ENCODE peak calls at places on chromosome 18, in ten cellular contexts. F is right atrium auricular region; E is pancreas; R is CD4-positive, alpha-beta T cell; W is iPS DF 6.9; K is naive thymus-derived CD4-positive, alpha-beta T cell; Z is transverse colon; V is adipocyte; P is IMR-90; N is stomach. X is an unnamed sample.

GRCh38 chr18:45324489-45325111 is 290.7 kb upstream of the SLC14A2 start:
- DNase-seq in W (no peak), E (peak; percentile 29), R (no peak), F (peak; percentile 89), Z (peak; percentile 20), K (no peak), P (peak; percentile 8), V (peak; percentile 97), N (no peak), X (no peak)

GRCh38 chr18:48539406-48540328 is 836 bp downstream of the CTIF start:
- DNase-seq in R (peak; percentile 42), K (peak; percentile 23), V (peak; percentile 76), P (peak; percentile 59), W (no peak), N (peak; percentile 32), F (peak; percentile 65), Z (peak; percentile 45), E (peak; percentile 27), X (peak; percentile 42)

GRCh38 chr18:48922801-48923730 is 27.7 kb downstream of the SMAD7 start:
- DNase-seq in V (peak; percentile 87), P (peak; percentile 82), F (no peak), Z (peak; percentile 79), E (no peak), R (no peak), W (no peak), K (no peak), N (peak; percentile 58), X (no peak)

GRCh38 chr18:57859314-57859713 is 56.2 kb upstream of the ATP8B1 start:
- DNase-seq in R (no peak), V (peak; percentile 19), K (no peak), P (no peak), F (no peak), W (peak; percentile 2), Z (peak; percentile 39), N (no peak), E (no peak), X (no peak)

GRCh38 chr18:46569211-46569610 is 87.8 kb downstream of the LOXHD1 start:
- DNase-seq in P (no peak), W (no peak), E (no peak), N (no peak), F (no peak), K (no peak), R (no peak), V (no peak), Z (no peak), X (no peak)

GRCh38 chr18:31581498-31582197 is 10.0 kb upstream of the TTR start:
- DNase-seq in P (peak; percentile 18), W (no peak), V (no peak), Z (no peak), E (no peak), F (no peak), R (no peak), K (no peak), N (no peak), X (no peak)

GRCh38 chr18:57469884-57470283 is 34.7 kb downstream of the ONECUT2 start:
- DNase-seq in N (no peak), W (no peak), F (no peak), P (no peak), E (no peak), V (no peak), Z (peak; percentile 60), R (no peak), K (no peak), X (no peak)

GRCh38 chr18:8776013-8776515 is 70.7 kb downstream of the MTCL1 start:
- DNase-seq in Z (no peak), N (no peak), K (no peak), E (no peak), W (no peak), F (no peak), V (no peak), R (no peak), P (no peak), X (no peak)

GRCh38 chr18:60691061-60691460 is 318.5 kb upstream of the MC4R start:
- DNase-seq in Z (no peak), R (no peak), W (no peak), N (no peak), V (no peak), F (no peak), P (no peak), E (no peak), K (no peak), X (no peak)

GRCh38 chr18:66873899-66874298 is 270.0 kb upstream of the CDH19 start:
- DNase-seq in V (no peak), P (no peak), F (no peak), E (no peak), R (no peak), W (no peak), Z (no peak), K (no peak), N (no peak), X (no peak)

DNA sequence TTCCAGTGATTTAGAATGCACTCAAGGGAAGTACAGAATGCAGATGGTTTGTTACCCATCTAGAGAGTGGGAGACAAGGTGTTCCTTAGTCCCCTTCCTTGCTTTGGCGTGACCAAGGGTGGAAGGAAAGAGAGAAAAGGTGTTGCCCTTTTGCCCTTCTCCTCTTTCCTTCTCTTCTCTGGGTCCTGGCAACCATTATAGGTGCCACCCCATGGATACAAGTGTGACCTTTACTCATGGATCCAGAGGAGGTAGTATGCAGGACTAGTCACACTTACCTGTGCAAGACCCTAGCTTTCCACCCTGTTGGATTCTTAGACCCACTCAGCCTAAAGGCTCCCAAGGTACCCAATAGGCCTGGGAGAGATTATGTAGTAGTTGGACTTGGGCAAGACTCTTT is 11.6 kb upstream of the RBFA start:
- DNase-seq in P (peak; percentile 24), K (peak; percentile 9), W (no peak), R (no peak), Z (no peak), N (no peak), E (no peak), F (no peak), V (peak; percentile 44), X (no peak)
- H3K9me3 ChIP-seq in P (peaks cover 53% of the 10 kb centered on the region), K (peaks cover 17% of the 10 kb centered on the region), W (peaks cover 9% of the 10 kb centered on the region), R (peaks cover 86% of the 10 kb centered on the region), Z (peaks cover 87% of the 10 kb centered on the region), N (peaks cover 96% of the 10 kb centered on the region), E (peaks cover 7% of the 10 kb centered on the region), F (peaks cover 36% of the 10 kb centered on the region), V (peaks cover 50% of the 10 kb centered on the region), X (peaks cover 7% of the 10 kb centered on the region)

GRCh38 chr18:80200932-80201672 is 46.2 kb downstream of the PARD6G start:
- DNase-seq in V (no peak), P (no peak), F (peak; percentile 47), K (no peak), W (no peak), E (no peak), N (no peak), Z (no peak), R (no peak), X (no peak)

GRCh38 chr18:80204142-80204541 is 43.2 kb downstream of the PARD6G start:
- DNase-seq in Z (no peak), F (no peak), R (no peak), P (no peak), E (no peak), K (no peak), V (no peak), N (no peak), W (no peak), X (no peak)

GRCh38 chr18:80201739-80202138 is 45.6 kb downstream of the PARD6G start:
- DNase-seq in N (no peak), V (no peak), E (no peak), Z (no peak), W (no peak), F (peak; percentile 40), R (no peak), K (no peak), P (no peak), X (no peak)

GRCh38 chr18:80202264-80202998 is 44.9 kb downstream of the PARD6G start:
- DNase-seq in W (no peak), P (no peak), R (no peak), E (no peak), N (no peak), F (peak; percentile 16), Z (no peak), K (no peak), V (no peak), X (no peak)

DNA sequence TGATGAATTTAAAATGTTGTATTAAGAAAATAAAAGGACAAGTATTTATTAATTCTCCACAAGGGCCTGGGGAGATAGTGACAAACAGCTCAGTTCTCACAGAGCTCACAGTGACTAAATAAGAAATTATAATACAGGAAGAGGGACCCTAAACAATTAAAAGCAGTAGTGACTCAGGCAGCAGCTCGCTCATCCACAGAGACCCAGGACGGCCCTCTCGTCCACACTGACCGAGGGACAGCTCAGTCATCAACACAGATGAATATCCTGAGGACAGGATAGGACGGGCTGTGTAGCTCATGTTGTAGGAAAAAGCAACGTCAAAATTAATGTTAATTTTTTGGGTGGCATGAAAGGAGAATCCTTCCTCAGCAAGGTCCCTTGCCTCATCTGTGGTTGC is 44.1 kb downstream of the PARD6G start:
- DNase-seq in N (no peak), W (no peak), E (no peak), P (no peak), R (no peak), Z (no peak), V (no peak), F (peak; percentile 26), K (no peak), X (no peak)
- H3K9me3 ChIP-seq in N (no peaks in the 10 kb centered on the region), W (no peaks in the 10 kb centered on the region), E (no peaks in the 10 kb centered on the region), P (no peaks in the 10 kb centered on the region), R (no peaks in the 10 kb centered on the region), Z (no peaks in the 10 kb centered on the region), V (no peaks in the 10 kb centered on the region), F (no peaks in the 10 kb centered on the region), K (no peaks in the 10 kb centered on the region), X (no peaks in the 10 kb centered on the region)

GRCh38 chr18:21597616-21598015 is 2.9 kb downstream of the ESCO1 start:
- DNase-seq in N (no peak), K (no peak), W (no peak), Z (no peak), E (no peak), P (no peak), F (no peak), R (no peak), V (no peak), X (no peak)
- H3K9me3 ChIP-seq in N (no peaks in the 10 kb centered on the region), K (no peaks in the 10 kb centered on the region), W (no peaks in the 10 kb centered on the region), Z (no peaks in the 10 kb centered on the region), E (no peaks in the 10 kb centered on the region), P (no peaks in the 10 kb centered on the region), F (no peaks in the 10 kb centered on the region), R (no peaks in the 10 kb centered on the region), V (no peaks in the 10 kb centered on the region), X (no peaks in the 10 kb centered on the region)

GRCh38 chr18:79903071-79903635 is 48.3 kb downstream of the SLC66A2 start:
- DNase-seq in E (no peak), F (peak; percentile 53), Z (peak; percentile 7), R (no peak), W (no peak), P (no peak), N (no peak), K (no peak), V (no peak), X (no peak)

GRCh38 chr18:79902640-79903039 is 48.8 kb downstream of the SLC66A2 start:
- DNase-seq in W (no peak), F (peak; percentile 46), N (no peak), K (no peak), P (no peak), V (no peak), Z (peak; percentile 6), R (no peak), E (no peak), X (no peak)

GRCh38 chr18:79900610-79901570 is 50.6 kb downstream of the SLC66A2 start:
- DNase-seq in N (no peak), V (no peak), W (no peak), P (no peak), F (peak; percentile 50), K (no peak), Z (peak; percentile 7), R (no peak), E (no peak), X (no peak)

GRCh38 chr18:79901665-79902064 is 49.8 kb downstream of the SLC66A2 start:
- DNase-seq in N (no peak), W (no peak), Z (peak; percentile 5), E (no peak), R (no peak), P (no peak), K (no peak), V (no peak), F (peak; percentile 38), X (no peak)

GRCh38 chr18:79902075-79902474 is 49.4 kb downstream of the SLC66A2 start:
- DNase-seq in P (no peak), R (no peak), E (no peak), W (no peak), N (no peak), F (peak; percentile 53), V (no peak), Z (peak; percentile 5), K (no peak), X (no peak)
- H3K9me3 ChIP-seq in P (peaks cover 34% of the 10 kb centered on the region), R (peaks cover 1% of the 10 kb centered on the region), E (no peaks in the 10 kb centered on the region), W (peaks cover 8% of the 10 kb centered on the region), N (peaks cover 55% of the 10 kb centered on the region), F (no peaks in the 10 kb centered on the region), V (peaks cover 12% of the 10 kb centered on the region), Z (peaks cover 23% of the 10 kb centered on the region), K (no peaks in the 10 kb centered on the region), X (no peaks in the 10 kb centered on the region)

X was measured in CD4-positive, alpha-beta memory T cell.